ENCODE peak calls at places on chromosome 2, in nine cellular contexts. One of them, this sample, is unnamed.

GRCh38 chr2:233353101-233353768 is 1.1 kb upstream of the DGKD start:
- DNase-seq in HL-60: no peak
- DNase-seq in RWPE1: no peak
- DNase-seq in A549: no peak
- DNase-seq in CD4-positive, CD25-positive, alpha-beta regulatory T cell: no peak
- DNase-seq in AG04450: no peak
- DNase-seq in uterus: no peak
- DNase-seq in heart left ventricle: no peak
- DNase-seq in left ventricle myocardium inferior: peak; percentile 25
- DNase-seq in this sample: no peak

GRCh38 chr2:207109768-207110167 is 56.0 kb downstream of the KLF7 start:
- DNase-seq in left ventricle myocardium inferior: no peak
- DNase-seq in CD4-positive, CD25-positive, alpha-beta regulatory T cell: no peak
- DNase-seq in A549: no peak
- DNase-seq in AG04450: no peak
- DNase-seq in heart left ventricle: no peak
- DNase-seq in HL-60: no peak
- DNase-seq in RWPE1: no peak
- DNase-seq in uterus: no peak
- DNase-seq in this sample: no peak

GRCh38 chr2:62152000-62152399 is 43.9 kb upstream of the B3GNT2 start:
- DNase-seq in uterus: no peak
- DNase-seq in CD4-positive, CD25-positive, alpha-beta regulatory T cell: no peak
- DNase-seq in RWPE1: peak; percentile 23
- DNase-seq in A549: peak; percentile 64
- DNase-seq in left ventricle myocardium inferior: no peak
- DNase-seq in HL-60: no peak
- DNase-seq in heart left ventricle: no peak
- DNase-seq in AG04450: peak; percentile 7
- DNase-seq in this sample: no peak

GRCh38 chr2:74841663-74842062 is 7.7 kb downstream of the HK2 start:
- DNase-seq in left ventricle myocardium inferior: peak; percentile 64
- DNase-seq in A549: no peak
- DNase-seq in uterus: no peak
- DNase-seq in CD4-positive, CD25-positive, alpha-beta regulatory T cell: no peak
- DNase-seq in AG04450: no peak
- DNase-seq in heart left ventricle: no peak
- DNase-seq in RWPE1: no peak
- DNase-seq in HL-60: no peak
- DNase-seq in this sample: no peak

GRCh38 chr2:109045505-109045904 is 56.5 kb upstream of the EDAR start:
- DNase-seq in HL-60: no peak
- DNase-seq in CD4-positive, CD25-positive, alpha-beta regulatory T cell: no peak
- DNase-seq in uterus: no peak
- DNase-seq in heart left ventricle: no peak
- DNase-seq in left ventricle myocardium inferior: no peak
- DNase-seq in RWPE1: no peak
- DNase-seq in AG04450: no peak
- DNase-seq in A549: no peak
- DNase-seq in this sample: no peak

GRCh38 chr2:6139142-6139541 is 447.0 kb downstream of the SOX11 start:
- DNase-seq in RWPE1: no peak
- DNase-seq in uterus: no peak
- DNase-seq in left ventricle myocardium inferior: no peak
- DNase-seq in CD4-positive, CD25-positive, alpha-beta regulatory T cell: no peak
- DNase-seq in AG04450: no peak
- DNase-seq in A549: peak; percentile 16
- DNase-seq in heart left ventricle: no peak
- DNase-seq in HL-60: no peak
- DNase-seq in this sample: no peak

GRCh38 chr2:214311031-214311533 is 99.8 kb upstream of the VWC2L start:
- DNase-seq in RWPE1: no peak
- DNase-seq in CD4-positive, CD25-positive, alpha-beta regulatory T cell: no peak
- DNase-seq in AG04450: no peak
- DNase-seq in A549: peak; percentile 7
- DNase-seq in left ventricle myocardium inferior: no peak
- DNase-seq in uterus: no peak
- DNase-seq in heart left ventricle: no peak
- DNase-seq in HL-60: no peak
- DNase-seq in this sample: no peak

GRCh38 chr2:177740718-177741117 is 331.9 kb downstream of the PDE11A start:
- DNase-seq in heart left ventricle: no peak
- DNase-seq in AG04450: no peak
- DNase-seq in HL-60: no peak
- DNase-seq in left ventricle myocardium inferior: no peak
- DNase-seq in uterus: no peak
- DNase-seq in A549: no peak
- DNase-seq in CD4-positive, CD25-positive, alpha-beta regulatory T cell: no peak
- DNase-seq in RWPE1: no peak
- DNase-seq in this sample: no peak

GRCh38 chr2:148615446-148615845 is 29.1 kb upstream of the EPC2 start:
- DNase-seq in left ventricle myocardium inferior: no peak
- DNase-seq in AG04450: no peak
- DNase-seq in CD4-positive, CD25-positive, alpha-beta regulatory T cell: no peak
- DNase-seq in A549: no peak
- DNase-seq in uterus: no peak
- DNase-seq in HL-60: no peak
- DNase-seq in RWPE1: no peak
- DNase-seq in heart left ventricle: no peak
- DNase-seq in this sample: no peak

GRCh38 chr2:84286878-84287277 is 172.2 kb downstream of the SUCLG1 start:
- DNase-seq in heart left ventricle: no peak
- DNase-seq in left ventricle myocardium inferior: no peak
- DNase-seq in AG04450: no peak
- DNase-seq in HL-60: no peak
- DNase-seq in uterus: no peak
- DNase-seq in RWPE1: no peak
- DNase-seq in A549: no peak
- DNase-seq in CD4-positive, CD25-positive, alpha-beta regulatory T cell: no peak
- DNase-seq in this sample: no peak

GRCh38 chr2:75098856-75099255 is 100.5 kb downstream of the TACR1 start:
- DNase-seq in heart left ventricle: no peak
- DNase-seq in AG04450: no peak
- DNase-seq in RWPE1: no peak
- DNase-seq in CD4-positive, CD25-positive, alpha-beta regulatory T cell: no peak
- DNase-seq in HL-60: peak; percentile 42
- DNase-seq in uterus: no peak
- DNase-seq in A549: peak; percentile 63
- DNase-seq in left ventricle myocardium inferior: no peak
- DNase-seq in this sample: no peak

GRCh38 chr2:29220506-29221270 is 105.5 kb downstream of the CLIP4 start:
- DNase-seq in left ventricle myocardium inferior: no peak
- DNase-seq in HL-60: no peak
- DNase-seq in AG04450: no peak
- DNase-seq in CD4-positive, CD25-positive, alpha-beta regulatory T cell: no peak
- DNase-seq in heart left ventricle: no peak
- DNase-seq in RWPE1: no peak
- DNase-seq in uterus: no peak
- DNase-seq in A549: no peak
- DNase-seq in this sample: peak; percentile 13

GRCh38 chr2:154375625-154376020 is 322.9 kb upstream of the KCNJ3 start:
- DNase-seq in AG04450: no peak
- DNase-seq in heart left ventricle: no peak
- DNase-seq in uterus: no peak
- DNase-seq in left ventricle myocardium inferior: no peak
- DNase-seq in RWPE1: peak; percentile 16
- DNase-seq in CD4-positive, CD25-positive, alpha-beta regulatory T cell: no peak
- DNase-seq in A549: peak; percentile 69
- DNase-seq in HL-60: no peak
- DNase-seq in this sample: no peak

GRCh38 chr2:74715880-74716279 is 61.8 kb downstream of the SEMA4F start:
- DNase-seq in uterus: no peak
- DNase-seq in CD4-positive, CD25-positive, alpha-beta regulatory T cell: no peak
- DNase-seq in A549: no peak
- DNase-seq in AG04450: no peak
- DNase-seq in RWPE1: no peak
- DNase-seq in heart left ventricle: no peak
- DNase-seq in HL-60: no peak
- DNase-seq in left ventricle myocardium inferior: no peak
- DNase-seq in this sample: no peak

GRCh38 chr2:134454931-134455330 is 201.1 kb downstream of the MGAT5 start:
- DNase-seq in A549: no peak
- DNase-seq in RWPE1: no peak
- DNase-seq in HL-60: no peak
- DNase-seq in heart left ventricle: peak; percentile 40
- DNase-seq in CD4-positive, CD25-positive, alpha-beta regulatory T cell: no peak
- DNase-seq in left ventricle myocardium inferior: no peak
- DNase-seq in uterus: no peak
- DNase-seq in AG04450: no peak
- DNase-seq in this sample: no peak

GRCh38 chr2:43023791-43024514 is 202.5 kb downstream of the ZFP36L2 start:
- DNase-seq in left ventricle myocardium inferior: no peak
- DNase-seq in RWPE1: no peak
- DNase-seq in A549: no peak
- DNase-seq in CD4-positive, CD25-positive, alpha-beta regulatory T cell: no peak
- DNase-seq in HL-60: no peak
- DNase-seq in AG04450: no peak
- DNase-seq in heart left ventricle: no peak
- DNase-seq in uterus: no peak
- DNase-seq in this sample: no peak
- H3K27ac ChIP-seq in left ventricle myocardium inferior: no peak overlapping the region
- H3K27ac ChIP-seq in RWPE1: peak overlapping the region; percentile 51
- H3K27ac ChIP-seq in A549: peak overlapping the region; percentile 23
- H3K27ac ChIP-seq in CD4-positive, CD25-positive, alpha-beta regulatory T cell: no peak overlapping the region
- H3K27ac ChIP-seq in HL-60: no peak overlapping the region
- H3K27ac ChIP-seq in AG04450: no peak overlapping the region
- H3K27ac ChIP-seq in heart left ventricle: no peak overlapping the region
- H3K27ac ChIP-seq in uterus: peak overlapping the region; percentile 57
- H3K27ac ChIP-seq in this sample: no peak overlapping the region

GRCh38 chr2:171432206-171432968 is 1.4 kb downstream of the METTL8 start:
- DNase-seq in RWPE1: no peak
- DNase-seq in A549: no peak
- DNase-seq in CD4-positive, CD25-positive, alpha-beta regulatory T cell: no peak
- DNase-seq in heart left ventricle: no peak
- DNase-seq in HL-60: no peak
- DNase-seq in left ventricle myocardium inferior: no peak
- DNase-seq in uterus: no peak
- DNase-seq in AG04450: no peak
- DNase-seq in this sample: no peak
- H3K27ac ChIP-seq in RWPE1: peak overlapping the region; percentile 98
- H3K27ac ChIP-seq in A549: peak overlapping the region; percentile 81
- H3K27ac ChIP-seq in CD4-positive, CD25-positive, alpha-beta regulatory T cell: peak overlapping the region; percentile 0
- H3K27ac ChIP-seq in heart left ventricle: no peak overlapping the region
- H3K27ac ChIP-seq in HL-60: peak overlapping the region; percentile 99
- H3K27ac ChIP-seq in left ventricle myocardium inferior: no peak overlapping the region
- H3K27ac ChIP-seq in uterus: no peak overlapping the region
- H3K27ac ChIP-seq in AG04450: no peak overlapping the region
- H3K27ac ChIP-seq in this sample: no peak overlapping the region

GRCh38 chr2:234964631-234965461 is 13.0 kb downstream of the SH3BP4 start:
- DNase-seq in CD4-positive, CD25-positive, alpha-beta regulatory T cell: no peak
- DNase-seq in A549: no peak
- DNase-seq in HL-60: no peak
- DNase-seq in uterus: peak; percentile 2
- DNase-seq in heart left ventricle: no peak
- DNase-seq in AG04450: no peak
- DNase-seq in left ventricle myocardium inferior: no peak
- DNase-seq in RWPE1: no peak
- DNase-seq in this sample: no peak

GRCh38 chr2:234966340-234966739 is 14.5 kb downstream of the SH3BP4 start:
- DNase-seq in heart left ventricle: no peak
- DNase-seq in AG04450: no peak
- DNase-seq in CD4-positive, CD25-positive, alpha-beta regulatory T cell: no peak
- DNase-seq in RWPE1: no peak
- DNase-seq in uterus: no peak
- DNase-seq in left ventricle myocardium inferior: no peak
- DNase-seq in HL-60: no peak
- DNase-seq in A549: no peak
- DNase-seq in this sample: no peak

GRCh38 chr2:234961784-234962183 is 10.0 kb downstream of the SH3BP4 start:
- DNase-seq in left ventricle myocardium inferior: no peak
- DNase-seq in RWPE1: no peak
- DNase-seq in A549: no peak
- DNase-seq in AG04450: no peak
- DNase-seq in CD4-positive, CD25-positive, alpha-beta regulatory T cell: no peak
- DNase-seq in heart left ventricle: no peak
- DNase-seq in uterus: no peak
- DNase-seq in HL-60: no peak
- DNase-seq in this sample: no peak

GRCh38 chr2:234967201-234967873 is 15.5 kb downstream of the SH3BP4 start:
- DNase-seq in HL-60: no peak
- DNase-seq in heart left ventricle: no peak
- DNase-seq in left ventricle myocardium inferior: no peak
- DNase-seq in RWPE1: no peak
- DNase-seq in A549: no peak
- DNase-seq in AG04450: no peak
- DNase-seq in uterus: no peak
- DNase-seq in CD4-positive, CD25-positive, alpha-beta regulatory T cell: no peak
- DNase-seq in this sample: no peak

GRCh38 chr2:234963785-234964615 is 12.2 kb downstream of the SH3BP4 start:
- DNase-seq in HL-60: no peak
- DNase-seq in RWPE1: peak; percentile 78
- DNase-seq in left ventricle myocardium inferior: no peak
- DNase-seq in A549: no peak
- DNase-seq in CD4-positive, CD25-positive, alpha-beta regulatory T cell: no peak
- DNase-seq in uterus: peak; percentile 72
- DNase-seq in AG04450: no peak
- DNase-seq in heart left ventricle: no peak
- DNase-seq in this sample: no peak
- H3K27ac ChIP-seq in HL-60: no peak overlapping the region
- H3K27ac ChIP-seq in RWPE1: peak overlapping the region; percentile 84
- H3K27ac ChIP-seq in left ventricle myocardium inferior: no peak overlapping the region
- H3K27ac ChIP-seq in A549: no peak overlapping the region
- H3K27ac ChIP-seq in CD4-positive, CD25-positive, alpha-beta regulatory T cell: no peak overlapping the region
- H3K27ac ChIP-seq in uterus: peak overlapping the region; percentile 51
- H3K27ac ChIP-seq in AG04450: peak overlapping the region; percentile 0
- H3K27ac ChIP-seq in heart left ventricle: no peak overlapping the region
- H3K27ac ChIP-seq in this sample: no peak overlapping the region

GRCh38 chr2:234912437-234912836 is 39.4 kb upstream of the SH3BP4 start:
- DNase-seq in HL-60: no peak
- DNase-seq in left ventricle myocardium inferior: no peak
- DNase-seq in A549: no peak
- DNase-seq in uterus: no peak
- DNase-seq in heart left ventricle: no peak
- DNase-seq in AG04450: no peak
- DNase-seq in CD4-positive, CD25-positive, alpha-beta regulatory T cell: no peak
- DNase-seq in RWPE1: no peak
- DNase-seq in this sample: no peak

GRCh38 chr2:234914371-234915154 is 37.3 kb upstream of the SH3BP4 start:
- DNase-seq in HL-60: no peak
- DNase-seq in heart left ventricle: no peak
- DNase-seq in CD4-positive, CD25-positive, alpha-beta regulatory T cell: no peak
- DNase-seq in AG04450: no peak
- DNase-seq in A549: no peak
- DNase-seq in uterus: no peak
- DNase-seq in left ventricle myocardium inferior: no peak
- DNase-seq in RWPE1: no peak
- DNase-seq in this sample: no peak

GRCh38 chr2:234910186-234910679 is 41.6 kb upstream of the SH3BP4 start:
- DNase-seq in HL-60: no peak
- DNase-seq in AG04450: no peak
- DNase-seq in uterus: no peak
- DNase-seq in RWPE1: no peak
- DNase-seq in left ventricle myocardium inferior: no peak
- DNase-seq in A549: no peak
- DNase-seq in CD4-positive, CD25-positive, alpha-beta regulatory T cell: no peak
- DNase-seq in heart left ventricle: no peak
- DNase-seq in this sample: no peak

GRCh38 chr2:234911271-234911670 is 40.5 kb upstream of the SH3BP4 start:
- DNase-seq in RWPE1: peak; percentile 45
- DNase-seq in A549: no peak
- DNase-seq in uterus: no peak
- DNase-seq in AG04450: peak; percentile 36
- DNase-seq in heart left ventricle: peak; percentile 37
- DNase-seq in CD4-positive, CD25-positive, alpha-beta regulatory T cell: no peak
- DNase-seq in HL-60: no peak
- DNase-seq in left ventricle myocardium inferior: no peak
- DNase-seq in this sample: no peak

GRCh38 chr2:234913208-234913626 is 38.6 kb upstream of the SH3BP4 start:
- DNase-seq in AG04450: peak; percentile 60
- DNase-seq in left ventricle myocardium inferior: no peak
- DNase-seq in uterus: no peak
- DNase-seq in heart left ventricle: no peak
- DNase-seq in RWPE1: no peak
- DNase-seq in A549: no peak
- DNase-seq in CD4-positive, CD25-positive, alpha-beta regulatory T cell: no peak
- DNase-seq in HL-60: no peak
- DNase-seq in this sample: no peak
- H3K27ac ChIP-seq in AG04450: no peak overlapping the region
- H3K27ac ChIP-seq in left ventricle myocardium inferior: no peak overlapping the region
- H3K27ac ChIP-seq in uterus: no peak overlapping the region
- H3K27ac ChIP-seq in heart left ventricle: no peak overlapping the region
- H3K27ac ChIP-seq in RWPE1: no peak overlapping the region
- H3K27ac ChIP-seq in A549: no peak overlapping the region
- H3K27ac ChIP-seq in CD4-positive, CD25-positive, alpha-beta regulatory T cell: no peak overlapping the region
- H3K27ac ChIP-seq in HL-60: no peak overlapping the region
- H3K27ac ChIP-seq in this sample: no peak overlapping the region

This sample was measured in upper lobe of left lung.